ENCODE peak calls at places on chromosomes 11 and 22, in eight cellular contexts. H, Z, W, C, I, R, T and S are unnamed samples.

GRCh38 chr22:37771081-37771480 is 36.7 kb upstream of the GCAT start:
- DNase-seq in T (no peak), H (no peak), W (no peak), R (no peak), Z (no peak), I (no peak), C (no peak), S (no peak)

GRCh38 chr11:44877908-44878459 is 72.7 kb downstream of the TP53I11 start:
- DNase-seq in C (no peak), H (no peak), T (peak), W (no peak), Z (no peak), I (no peak), R (no peak), S (no peak)

GRCh38 chr11:117887431-117888139 is 11.1 kb upstream of the FXYD6 start:
- DNase-seq in H (no peak), I (no peak), C (no peak), T (no peak), W (no peak), R (peak), Z (no peak), S (no peak)

GRCh38 chr11:117195208-117195607 is 4.0 kb upstream of the TAGLN start:
- DNase-seq in T (no peak), Z (no peak), C (no peak), I (peak), R (no peak), W (peak), H (no peak), S (no peak)

GRCh38 chr11:11391796-11392195 is 38.7 kb upstream of the CSNK2A3 start:
- DNase-seq in T (peak), H (peak), C (peak), Z (no peak), W (no peak), R (no peak), I (peak), S (peak)

GRCh38 chr11:115965754-115966504 is 461.7 kb upstream of the CADM1 start:
- DNase-seq in R (no peak), Z (no peak), C (no peak), T (no peak), W (no peak), H (no peak), I (no peak), S (no peak)

GRCh38 chr11:63573881-63574855 is 11.0 kb upstream of the PLAAT2 start:
- DNase-seq in W (peak), Z (peak), R (no peak), H (peak), C (peak), I (peak), T (peak), S (peak)

GRCh38 chr11:121797496-121797895 is 318.5 kb downstream of the BLID start:
- DNase-seq in I (no peak), T (no peak), R (no peak), W (no peak), Z (no peak), H (no peak), C (no peak), S (no peak)

GRCh38 chr11:125300791-125301218 is 136.3 kb downstream of the PKNOX2 start:
- DNase-seq in I (no peak), T (peak), Z (no peak), R (no peak), H (peak), C (peak), W (peak), S (peak)

GRCh38 chr22:50561401-50562074 is 1.2 kb downstream of the SYCE3 start:
- DNase-seq in W (no peak), H (no peak), T (no peak), R (no peak), C (no peak), Z (no peak), I (no peak), S (no peak)

GRCh38 chr11:17524221-17524620 is 20.0 kb downstream of the USH1C start:
- DNase-seq in T (no peak), R (no peak), C (no peak), W (no peak), Z (no peak), I (no peak), H (no peak), S (no peak)

GRCh38 chr11:65377036-65377435 is 5.4 kb downstream of the SLC25A45 start:
- DNase-seq in Z (no peak), C (no peak), R (no peak), T (no peak), H (no peak), I (no peak), W (no peak), S (no peak)

GRCh38 chr11:123543796-123544195 is 110.6 kb downstream of the SCN3B start:
- DNase-seq in Z (no peak), C (no peak), R (no peak), H (peak), I (no peak), T (peak), W (no peak), S (peak)

GRCh38 chr11:13105237-13105844 is 96.2 kb downstream of the RASSF10 start:
- DNase-seq in W (peak), R (no peak), T (no peak), Z (peak), I (no peak), H (no peak), C (no peak), S (no peak)

GRCh38 chr11:66311470-66311964 is 5.3 kb downstream of the CD248 start:
- DNase-seq in Z (no peak), W (no peak), R (no peak), T (no peak), H (no peak), C (no peak), I (no peak), S (no peak)